ENCODE peak calls at places on chromosomes 5 and 9, in five cellular contexts. W, D, V, Q and Y are unnamed samples.

GRCh38 chr5:178318382-178318781 is 85.8 kb upstream of the PHYKPL start:
- DNase-seq in Q (no peak), D (peak; percentile 25), V (no peak), W (no peak), Y (no peak)

GRCh38 chr5:151757233-151758140 is 944 bp downstream of the ATOX1 start:
- DNase-seq in Q (no peak), D (no peak), W (no peak), V (no peak), Y (no peak)

GRCh38 chr9:35042891-35043545 is 29.4 kb downstream of the VCP start:
- DNase-seq in Q (no peak), D (no peak), W (no peak), V (no peak), Y (no peak)

GRCh38 chr9:21812415-21812814 is 10.0 kb downstream of the MTAP start:
- DNase-seq in D (no peak), W (no peak), V (no peak), Q (peak; percentile 76), Y (no peak)

GRCh38 chr5:13625616-13626198 is 318.8 kb downstream of the DNAH5 start:
- DNase-seq in Q (peak; percentile 44), D (no peak), V (no peak), W (no peak), Y (no peak)

GRCh38 chr9:135821116-135821515 is 86.2 kb downstream of the CAMSAP1 start:
- DNase-seq in Q (no peak), D (no peak), V (no peak), W (no peak), Y (no peak)

GRCh38 chr5:55226027-55226933 is 835 bp downstream of the MCIDAS start:
- DNase-seq in V (peak; percentile 80), D (no peak), Q (peak; percentile 37), W (no peak), Y (peak; percentile 85)

GRCh38 chr5:143340891-143341685 is 62.4 kb downstream of the NR3C1 start:
- DNase-seq in V (no peak), Q (peak; percentile 58), W (no peak), D (no peak), Y (no peak)

GRCh38 chr9:38119570-38119969 is 50.5 kb upstream of the SHB start:
- DNase-seq in V (no peak), Q (peak; percentile 10), D (no peak), W (no peak), Y (no peak)

GRCh38 chr5:72558383-72558782 is 51.2 kb upstream of the ZNF366 start:
- DNase-seq in W (no peak), D (no peak), Q (no peak), V (no peak), Y (no peak)

GRCh38 chr5:15995206-15996052 is 184.2 kb downstream of the MARCHF11 start:
- DNase-seq in Q (peak; percentile 39), D (no peak), V (peak; percentile 54), W (no peak), Y (no peak)

GRCh38 chr5:155004138-155004744 is 9.3 kb upstream of the KIF4B start:
- DNase-seq in V (peak; percentile 9), W (no peak), Q (no peak), D (no peak), Y (no peak)

GRCh38 chr5:142540774-142541466 is 145.0 kb downstream of the FGF1 start:
- DNase-seq in Q (peak; percentile 36), W (peak; percentile 56), D (peak; percentile 78), V (no peak), Y (no peak)

GRCh38 chr9:70408393-70409040 is 5.9 kb downstream of the KLF9 start:
- DNase-seq in D (no peak), Q (peak; percentile 63), W (no peak), V (no peak), Y (no peak)

GRCh38 chr5:128378196-128378595 is 159.8 kb downstream of the FBN2 start:
- DNase-seq in V (no peak), W (no peak), Q (peak; percentile 80), D (no peak), Y (no peak)

GRCh38 chr5:131747180-131748105 is 49.4 kb downstream of the FNIP1 start:
- DNase-seq in Q (peak; percentile 64), W (no peak), D (no peak), V (no peak), Y (no peak)

GRCh38 chr5:124546643-124547042 is 199.8 kb downstream of the ZNF608 start:
- DNase-seq in W (no peak), D (no peak), Q (peak; percentile 29), V (peak; percentile 64), Y (no peak)

GRCh38 chr9:81461196-81461595 is 228.2 kb downstream of the TLE1 start:
- DNase-seq in Q (peak; percentile 84), V (no peak), W (no peak), D (no peak), Y (no peak)

GRCh38 chr5:61686491-61687257 is 354.6 kb downstream of the ZSWIM6 start:
- DNase-seq in D (no peak), W (no peak), V (no peak), Q (no peak), Y (no peak)

GRCh38 chr9:130857864-130858730 is 23.0 kb downstream of the ABL1 start:
- DNase-seq in V (no peak), W (peak; percentile 96), Q (peak; percentile 98), D (peak; percentile 86), Y (no peak)

GRCh38 chr5:42993516-42994284 is 46.4 kb downstream of the ANXA2R start:
- DNase-seq in V (no peak), Q (peak; percentile 88), D (peak; percentile 54), W (no peak), Y (no peak)

GRCh38 chr5:175718401-175719108 is 60.7 kb downstream of the HRH2 start:
- DNase-seq in W (no peak), Q (no peak), D (no peak), V (peak; percentile 68), Y (no peak)

GRCh38 chr5:57532513-57533497 is 50.2 kb upstream of the ACTBL2 start:
- DNase-seq in D (no peak), Q (peak; percentile 82), V (no peak), W (no peak), Y (no peak)

GRCh38 chr5:54309751-54310432 is 481 bp downstream of the ARL15 start:
- DNase-seq in Q (peak; percentile 29), D (no peak), W (no peak), V (peak; percentile 56), Y (peak; percentile 71)

GRCh38 chr5:10695759-10696543 is 65.1 kb downstream of the DAP start:
- DNase-seq in W (no peak), D (no peak), V (no peak), Q (peak; percentile 60), Y (no peak)

GRCh38 chr5:10699281-10699874 is 61.7 kb downstream of the DAP start:
- DNase-seq in D (no peak), W (no peak), V (no peak), Q (peak; percentile 13), Y (no peak)

GRCh38 chr5:10691826-10692785 is 68.9 kb downstream of the DAP start:
- DNase-seq in Q (peak; percentile 91), W (peak; percentile 67), D (no peak), V (no peak), Y (no peak)

GRCh38 chr5:10690460-10690859 is 70.6 kb downstream of the DAP start:
- DNase-seq in Q (peak; percentile 97), W (no peak), D (no peak), V (no peak), Y (no peak)

GRCh38 chr5:10695055-10695649 is 65.9 kb downstream of the DAP start:
- DNase-seq in Q (peak; percentile 63), W (no peak), D (peak; percentile 76), V (peak; percentile 79), Y (peak; percentile 77)
- TF ChIP-seq CTCF in Q (peak; percentile 78), W (peak; percentile 82), D (peak; percentile 77), V (peak; percentile 75), Y (peak; percentile 82)

DNA sequence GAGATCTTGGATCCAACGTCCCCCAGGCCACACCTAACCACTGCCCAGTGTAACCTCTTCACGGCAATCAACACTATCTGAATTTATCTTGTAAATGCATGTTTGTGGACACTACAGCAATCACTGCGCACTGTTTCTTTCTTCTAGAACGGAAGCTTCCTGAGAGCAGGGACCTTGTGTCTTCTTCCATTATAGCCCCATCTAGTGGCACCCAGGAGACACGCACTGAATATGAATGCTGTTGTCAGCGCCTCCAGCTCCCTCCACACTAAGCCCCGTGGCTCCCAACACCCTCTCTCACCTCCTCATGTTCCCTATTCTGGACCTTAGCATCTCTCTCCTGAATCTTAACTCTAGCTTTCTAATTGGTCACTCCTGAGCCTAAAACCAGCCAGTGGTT is 72.7 kb downstream of the SMIM23 start:
- DNase-seq in W (no peak), V (no peak), D (no peak), Q (no peak), Y (no peak)
- TF ChIP-seq CTCF in W (peak; percentile 3), V (peak; percentile 57), D (peak; percentile 22), Q (peak; percentile 28), Y (peak; percentile 64)

GRCh38 chr9:116855881-116856662 is 169.0 kb downstream of the TRIM32 start:
- DNase-seq in W (no peak), V (no peak), Q (peak; percentile 29), D (no peak), Y (no peak)

GRCh38 chr9:116860509-116861120 is 173.5 kb downstream of the TRIM32 start:
- DNase-seq in V (peak; percentile 80), D (peak; percentile 70), W (peak; percentile 2), Q (peak; percentile 38), Y (no peak)

GRCh38 chr9:116861321-116861720 is 174.2 kb downstream of the TRIM32 start:
- DNase-seq in Q (no peak), W (no peak), D (no peak), V (no peak), Y (no peak)

GRCh38 chr9:116857321-116857720 is 170.2 kb downstream of the TRIM32 start:
- DNase-seq in W (no peak), V (no peak), D (no peak), Q (no peak), Y (no peak)

DNA sequence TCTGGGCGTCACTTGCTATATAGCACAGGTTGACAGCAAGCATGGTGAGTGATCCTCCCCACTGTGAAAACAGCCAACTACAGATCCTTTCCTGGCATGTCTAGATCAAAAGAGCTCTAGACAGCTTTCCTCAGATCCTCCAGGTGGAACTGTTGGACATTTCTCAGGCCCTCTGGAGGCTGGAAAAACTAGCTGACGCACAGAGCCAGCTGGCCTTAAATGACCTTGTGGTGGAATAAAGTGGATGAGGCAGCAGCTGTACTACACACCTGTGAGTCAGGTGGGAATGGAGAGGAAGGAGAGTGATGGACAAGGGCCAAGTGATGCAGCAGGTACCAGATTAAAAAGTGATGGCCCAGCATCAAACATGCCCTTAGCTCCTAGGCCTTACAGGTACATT is 172.7 kb downstream of the TRIM32 start:
- DNase-seq in Q (no peak), W (no peak), D (no peak), V (no peak), Y (no peak)
- TF ChIP-seq CTCF in Q (no peak), W (no peak), D (no peak), V (no peak), Y (no peak)

GRCh38 chr9:137277329-137278041 is at the start of gene TOR4A:
- DNase-seq in D (peak; percentile 84), V (peak; percentile 85), W (peak; percentile 26), Q (peak; percentile 87), Y (peak; percentile 79)
- TF ChIP-seq CTCF in D (no peak), V (peak; percentile 12), W (no peak), Q (peak; percentile 6), Y (no peak)

GRCh38 chr9:886886-887285 is 45.4 kb downstream of the DMRT1 start:
- DNase-seq in V (no peak), Q (no peak), D (no peak), W (no peak), Y (no peak)

GRCh38 chr9:893843-894420 is 52.4 kb downstream of the DMRT1 start:
- DNase-seq in Q (peak; percentile 30), D (no peak), W (no peak), V (peak; percentile 74), Y (no peak)

GRCh38 chr9:893115-893514 is 51.6 kb downstream of the DMRT1 start:
- DNase-seq in Q (no peak), V (no peak), D (no peak), W (no peak), Y (no peak)

GRCh38 chr9:892123-892522 is 50.6 kb downstream of the DMRT1 start:
- DNase-seq in V (no peak), W (no peak), D (no peak), Q (no peak), Y (no peak)
- TF ChIP-seq CTCF in V (peak; percentile 4), W (no peak), D (no peak), Q (no peak), Y (peak; percentile 21)